ENCODE peak calls at places on chromosomes 11 and 22, in ten cellular contexts. N is aorta; E is stimulated activated CD4-positive, alpha-beta T cell treated with anti-CD3 and anti-CD28 coated beads, Interleukin-15, amount 100 ng/mL, for 24 hours; W is NCI-H1092 treated with DMSO at 0.1 percent for 48 hours; G is T-cell; J is activated naive CD4-positive, alpha-beta T cell treated with anti-CD3 and anti-CD28 coated beads, Interleukin-2, amount 50 U/mL, for 16 hours; C is left lung; H is WTC11; M is activated CD4-positive, CD25-positive, alpha-beta regulatory T cell; K is kidney glomerular epithelial cell. T is an unnamed sample.

GRCh38 chr11:119093951-119094815 is 7.5 kb downstream of the DPAGT1 start:
- DNase-seq in N (peak), E (peak), W (no peak), G (no peak), J (peak), C (no peak), H (peak), M (no peak), K (no peak), T (peak)

GRCh38 chr22:46024136-46024840 is 47.3 kb upstream of the WNT7B start:
- DNase-seq in N (peak), E (no peak), W (no peak), G (no peak), J (no peak), C (peak), H (peak), M (no peak), K (no peak), T (no peak)

GRCh38 chr11:115645631-115646271 is 141.5 kb upstream of the CADM1 start:
- DNase-seq in N (no peak), E (no peak), W (no peak), G (no peak), J (no peak), C (no peak), H (peak), M (no peak), K (no peak), T (no peak)

GRCh38 chr11:122820158-122820557 is 18.1 kb upstream of the CRTAM start:
- DNase-seq in N (no peak), E (no peak), W (no peak), G (no peak), J (no peak), C (no peak), H (no peak), M (no peak), K (no peak), T (no peak)

GRCh38 chr22:46025225-46025972 is 48.4 kb upstream of the WNT7B start:
- DNase-seq in N (peak), E (no peak), W (no peak), G (no peak), J (no peak), C (peak), H (peak), M (no peak), K (no peak), T (no peak)

GRCh38 chr22:28799834-28800307 is 498 bp downstream of the XBP1 start:
- DNase-seq in N (peak), E (peak), W (peak), G (no peak), J (no peak), C (peak), H (peak), M (no peak), K (no peak), T (peak)

GRCh38 chr11:96090711-96091110 is 166.8 kb upstream of the MTMR2 start:
- DNase-seq in N (no peak), E (no peak), W (no peak), G (no peak), J (no peak), C (no peak), H (no peak), M (no peak), K (peak), T (no peak)

GRCh38 chr11:108559340-108559739 is 34.2 kb downstream of the EXPH5 start:
- DNase-seq in N (no peak), E (no peak), W (no peak), G (no peak), J (no peak), C (no peak), H (no peak), M (no peak), K (peak), T (peak)

GRCh38 chr11:134037093-134037908 is 31.6 kb upstream of the JAM3 start:
- DNase-seq in N (peak), E (peak), W (peak), G (peak), J (peak), C (peak), H (peak), M (no peak), K (no peak), T (no peak)

GRCh38 chr11:118202599-118203422 is 22.0 kb downstream of the JAML start:
- DNase-seq in N (no peak), E (peak), W (no peak), G (peak), J (no peak), C (no peak), H (no peak), M (no peak), K (no peak), T (no peak)

GRCh38 chr11:117861151-117862018 is 15.1 kb downstream of the FXYD6 start:
- DNase-seq in N (no peak), E (no peak), W (peak), G (no peak), J (no peak), C (no peak), H (peak), M (no peak), K (no peak), T (peak)

GRCh38 chr11:34792143-34792542 is 124.0 kb downstream of the APIP start:
- DNase-seq in N (no peak), E (no peak), W (no peak), G (no peak), J (no peak), C (no peak), H (no peak), M (no peak), K (no peak), T (no peak)

GRCh38 chr11:93196816-93197382 is 892 bp downstream of the SLC36A4 start:
- DNase-seq in N (no peak), E (no peak), W (peak), G (no peak), J (no peak), C (no peak), H (no peak), M (no peak), K (peak), T (no peak)

GRCh38 chr11:130474637-130475400 is 26.4 kb downstream of the ADAMTS15 start:
- DNase-seq in N (no peak), E (no peak), W (no peak), G (no peak), J (no peak), C (no peak), H (no peak), M (no peak), K (no peak), T (no peak)

GRCh38 chr11:19714387-19715363 is 2.0 kb downstream of the NAV2 start:
- DNase-seq in N (peak), E (no peak), W (peak), G (no peak), J (no peak), C (no peak), H (peak), M (no peak), K (peak), T (peak)

GRCh38 chr22:39522567-39523300 is 2.4 kb downstream of the ATF4 start:
- DNase-seq in N (peak), E (peak), W (peak), G (no peak), J (no peak), C (no peak), H (no peak), M (no peak), K (no peak), T (peak)

GRCh38 chr11:65945941-65946558 is 770 bp downstream of the TSGA10IP start:
- DNase-seq in N (no peak), E (no peak), W (no peak), G (no peak), J (no peak), C (no peak), H (peak), M (no peak), K (no peak), T (no peak)

GRCh38 chr11:117706322-117706814 is 90.6 kb downstream of the DSCAML1 start:
- DNase-seq in N (no peak), E (no peak), W (no peak), G (no peak), J (no peak), C (no peak), H (no peak), M (no peak), K (no peak), T (no peak)

GRCh38 chr11:46914363-46914762 is 4.0 kb downstream of the LRP4 start:
- DNase-seq in N (no peak), E (no peak), W (no peak), G (no peak), J (no peak), C (no peak), H (no peak), M (no peak), K (peak), T (peak)

GRCh38 chr22:40749006-40749405 is 69.7 kb downstream of the MCHR1 start:
- DNase-seq in N (no peak), E (no peak), W (no peak), G (no peak), J (no peak), C (no peak), H (no peak), M (no peak), K (no peak), T (no peak)

GRCh38 chr11:116281173-116282160 is 491.3 kb downstream of the BUD13 start:
- DNase-seq in N (no peak), E (no peak), W (no peak), G (no peak), J (no peak), C (no peak), H (no peak), M (no peak), K (no peak), T (no peak)

GRCh38 chr11:35404397-35404775 is 15.0 kb downstream of the SLC1A2 start:
- DNase-seq in N (peak), E (peak), W (peak), G (no peak), J (no peak), C (peak), H (peak), M (peak), K (no peak), T (peak)

GRCh38 chr11:107545101-107545514 is 20.4 kb downstream of the ALKBH8 start:
- DNase-seq in N (no peak), E (no peak), W (no peak), G (no peak), J (no peak), C (no peak), H (no peak), M (no peak), K (peak), T (peak)

T was measured in HT1080.